ENCODE peak calls at places on chromosomes 3 and 15, in ten cellular contexts. F, Z, X, S, W, I, J, G, P and R are unnamed samples.

GRCh38 chr3:51716805-51717204 is 9.9 kb downstream of the GRM2 start:
- DNase-seq in Z (no peak), F (no peak), G (no peak), P (no peak), S (no peak), X (no peak), W (no peak), I (no peak), J (no peak), R (no peak)

GRCh38 chr3:132872711-132873110 is 150.5 kb upstream of the NPHP3 start:
- DNase-seq in F (no peak), X (no peak), I (no peak), P (no peak), S (no peak), W (no peak), J (no peak), G (no peak), Z (no peak), R (no peak)

GRCh38 chr15:52496776-52497470 is 31.8 kb downstream of the MYO5A start:
- DNase-seq in W (no peak), X (no peak), J (no peak), S (no peak), F (no peak), G (peak; percentile 12), I (no peak), Z (no peak), P (no peak), R (no peak)

GRCh38 chr3:47323431-47324277 is 40.9 kb downstream of the KLHL18 start:
- DNase-seq in S (no peak), J (no peak), W (no peak), Z (no peak), I (no peak), X (no peak), G (no peak), F (no peak), P (no peak), R (no peak)

GRCh38 chr15:91609231-91609630 is 244.3 kb upstream of the SLCO3A1 start:
- DNase-seq in G (no peak), F (no peak), J (no peak), S (no peak), W (no peak), I (no peak), Z (no peak), X (peak; percentile 46), P (peak; percentile 45), R (no peak)

GRCh38 chr3:197466586-197467399 is 89.0 kb downstream of the BDH1 start:
- DNase-seq in Z (no peak), I (no peak), F (no peak), W (no peak), X (no peak), S (peak; percentile 18), P (no peak), J (peak; percentile 58), G (peak; percentile 64), R (no peak)

GRCh38 chr3:114435733-114436132 is 141.9 kb downstream of the TIGIT start:
- DNase-seq in I (no peak), P (no peak), G (no peak), J (no peak), X (no peak), W (no peak), F (no peak), S (no peak), Z (no peak), R (no peak)

GRCh38 chr15:38299216-38299615 is 46.6 kb downstream of the SPRED1 start:
- DNase-seq in P (no peak), S (no peak), I (no peak), J (no peak), Z (no peak), W (no peak), G (no peak), X (no peak), F (no peak), R (no peak)

GRCh38 chr3:53027254-53027844 is 18.5 kb downstream of the SFMBT1 start:
- DNase-seq in Z (no peak), X (no peak), W (no peak), G (no peak), S (no peak), I (no peak), F (no peak), J (no peak), P (no peak), R (no peak)

GRCh38 chr15:53246996-53247395 is 456.9 kb upstream of the ONECUT1 start:
- DNase-seq in P (no peak), X (no peak), G (no peak), I (no peak), F (no peak), S (no peak), Z (no peak), J (no peak), W (no peak), R (no peak)

GRCh38 chr15:51675234-51675633 is 6.1 kb upstream of the SCG3 start:
- DNase-seq in Z (no peak), F (no peak), P (no peak), J (no peak), S (no peak), X (no peak), G (no peak), W (no peak), I (no peak), R (no peak)

GRCh38 chr3:152211655-152212054 is 57.1 kb upstream of the MBNL1 start:
- DNase-seq in Z (no peak), S (no peak), G (no peak), P (no peak), J (no peak), W (no peak), X (no peak), F (no peak), I (no peak), R (no peak)

GRCh38 chr3:127542441-127542952 is 48.0 kb downstream of the TPRA1 start:
- DNase-seq in W (no peak), Z (no peak), J (no peak), X (peak; percentile 81), S (peak; percentile 48), F (no peak), P (peak; percentile 83), G (no peak), I (no peak), R (no peak)

GRCh38 chr15:83209333-83209732 is 1.7 kb upstream of the HDGFL3 start:
- DNase-seq in P (no peak), W (no peak), S (no peak), G (no peak), Z (no peak), I (no peak), X (no peak), F (no peak), J (no peak), R (no peak)

DNA sequence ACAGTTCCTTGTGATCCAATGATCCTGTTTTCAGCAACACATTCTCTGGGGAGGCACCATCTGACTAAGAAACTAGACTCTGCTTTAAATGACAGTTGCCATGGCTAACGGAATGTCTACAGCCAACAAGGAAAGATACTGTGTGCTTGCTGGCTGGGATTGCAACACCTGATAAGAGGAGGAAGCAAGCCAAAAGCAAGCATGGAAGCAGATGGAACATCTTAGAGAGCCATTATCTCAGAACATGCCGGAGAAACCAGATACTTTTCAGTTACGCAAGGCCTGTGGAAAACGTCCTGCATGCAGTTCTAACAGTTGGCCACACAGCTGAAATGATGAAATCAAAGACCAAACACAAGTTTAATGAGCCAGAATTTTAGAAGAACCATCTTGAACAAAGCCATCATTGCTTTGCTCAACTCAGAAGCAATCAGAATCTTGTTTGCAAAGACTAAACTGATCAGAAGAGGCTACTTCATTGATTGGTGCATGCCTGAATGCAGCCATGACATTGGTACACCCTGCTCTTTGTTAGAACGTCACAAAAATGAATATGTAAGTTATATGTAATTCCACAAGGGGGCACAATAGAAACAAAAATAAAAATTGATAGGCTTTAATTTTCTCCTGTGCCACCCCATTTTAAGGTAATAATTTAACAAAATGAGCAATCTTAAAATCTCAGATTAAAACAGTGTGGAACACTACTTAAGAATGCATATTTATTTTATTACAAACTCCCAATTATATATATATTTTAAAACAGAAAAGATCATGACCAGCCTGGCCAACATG is 50.8 kb downstream of the GXYLT2 start:
- DNase-seq in J (peak; percentile 54), I (no peak), W (peak; percentile 18), S (peak; percentile 51), G (peak; percentile 84), Z (peak; percentile 59), X (peak; percentile 39), P (peak; percentile 74), F (peak; percentile 79), R (no peak)
- H3K4me3 ChIP-seq in J (no peak overlapping the region), I (no peak overlapping the region), W (no peak overlapping the region), S (no peak overlapping the region), G (no peak overlapping the region), Z (no peak overlapping the region), X (no peak overlapping the region), P (no peak overlapping the region), F (peak overlapping the region; percentile 15), R (no peak overlapping the region)

GRCh38 chr15:95327661-95328060 is 1002.8 kb upstream of the NR2F2 start:
- DNase-seq in I (no peak), G (no peak), J (no peak), Z (no peak), P (no peak), F (no peak), W (no peak), S (no peak), X (no peak), R (no peak)
- H3K4me3 ChIP-seq in I (no peak overlapping the region), G (no peak overlapping the region), J (no peak overlapping the region), Z (no peak overlapping the region), P (no peak overlapping the region), F (peak overlapping the region; percentile 56), W (no peak overlapping the region), S (no peak overlapping the region), X (no peak overlapping the region), R (peak overlapping the region; percentile 44)

GRCh38 chr15:68207176-68207935 is 2.2 kb upstream of the CALML4 start:
- DNase-seq in S (no peak), P (no peak), I (no peak), F (no peak), G (no peak), W (no peak), X (no peak), J (no peak), Z (no peak), R (no peak)

GRCh38 chr15:68209272-68209671 is 4.1 kb upstream of the CALML4 start:
- DNase-seq in J (no peak), X (no peak), I (no peak), S (no peak), F (no peak), W (no peak), G (no peak), P (no peak), Z (no peak), R (no peak)

GRCh38 chr15:68208641-68209240 is 3.6 kb upstream of the CALML4 start:
- DNase-seq in F (peak; percentile 6), W (no peak), S (no peak), Z (peak; percentile 69), I (no peak), X (no peak), P (no peak), J (no peak), G (no peak), R (no peak)

GRCh38 chr15:68206711-68207151 is 1.6 kb upstream of the CALML4 start:
- DNase-seq in P (no peak), G (no peak), W (no peak), F (no peak), I (no peak), J (no peak), X (no peak), Z (no peak), S (no peak), R (no peak)

GRCh38 chr15:68208136-68208535 is 3.0 kb upstream of the CALML4 start:
- DNase-seq in F (no peak), I (no peak), Z (no peak), G (no peak), W (no peak), X (no peak), P (no peak), S (no peak), J (no peak), R (no peak)
- H3K4me3 ChIP-seq in F (no peak overlapping the region), I (no peak overlapping the region), Z (peak overlapping the region; percentile 49), G (no peak overlapping the region), W (peak overlapping the region; percentile 54), X (no peak overlapping the region), P (no peak overlapping the region), S (no peak overlapping the region), J (no peak overlapping the region), R (no peak overlapping the region)

GRCh38 chr3:184582583-184582982 is 21.0 kb downstream of the EPHB3 start:
- DNase-seq in P (no peak), S (no peak), I (peak; percentile 72), F (peak; percentile 72), J (peak; percentile 52), Z (no peak), W (no peak), X (no peak), G (peak; percentile 76), R (peak; percentile 75)
- H3K4me3 ChIP-seq in P (no peak overlapping the region), S (no peak overlapping the region), I (peak overlapping the region; percentile 53), F (peak overlapping the region; percentile 73), J (peak overlapping the region; percentile 49), Z (no peak overlapping the region), W (no peak overlapping the region), X (no peak overlapping the region), G (peak overlapping the region; percentile 83), R (peak overlapping the region; percentile 71)